ENCODE peak calls at places on chromosome 9, in ten cellular contexts. S is HuH-7; F is HFFc6; M is GM10248; G is esophagus muscularis mucosa; T is fibroblast of pulmonary artery; U is SHP77; Z is heart left ventricle; W is activated naive CD8-positive, alpha-beta T cell treated with anti-CD3 and anti-CD28 coated beads for 36 hours; D is left ventricle myocardium superior. X is an unnamed sample.

GRCh38 chr9:136996361-136997281 is at the start of gene CLIC3:
- DNase-seq in Z (no peak), W (peak; percentile 47), M (no peak), G (peak; percentile 93), F (no peak), S (peak; percentile 73), U (no peak), D (no peak), T (no peak), X (peak; percentile 46)

GRCh38 chr9:126207256-126207655 is 119.4 kb upstream of the MVB12B start:
- DNase-seq in G (peak; percentile 64), F (no peak), D (peak; percentile 67), Z (no peak), U (peak; percentile 28), W (no peak), S (no peak), T (no peak), M (no peak), X (no peak)

GRCh38 chr9:4967521-4967920 is 17.6 kb upstream of the JAK2 start:
- DNase-seq in D (no peak), M (no peak), G (no peak), F (no peak), T (peak; percentile 54), W (no peak), U (no peak), Z (no peak), S (no peak), X (no peak)

GRCh38 chr9:129108805-129109370 is 1.7 kb downstream of the CRAT start:
- DNase-seq in U (no peak), Z (no peak), S (no peak), W (no peak), T (no peak), D (no peak), M (no peak), G (no peak), F (no peak), X (no peak)

GRCh38 chr9:98450486-98450885 is 195.0 kb upstream of the TBC1D2 start:
- DNase-seq in M (no peak), S (no peak), Z (no peak), U (no peak), D (no peak), T (peak; percentile 19), G (no peak), W (no peak), F (peak; percentile 81), X (no peak)

GRCh38 chr9:16469184-16469583 is 401.3 kb downstream of the BNC2 start:
- DNase-seq in T (no peak), S (no peak), G (no peak), M (no peak), Z (no peak), D (no peak), F (no peak), W (no peak), U (no peak), X (no peak)

GRCh38 chr9:113584728-113585442 is 121.4 kb downstream of the RGS3 start:
- DNase-seq in U (no peak), G (no peak), M (no peak), W (no peak), D (no peak), T (no peak), Z (no peak), F (no peak), S (no peak), X (no peak)

GRCh38 chr9:21549251-21549765 is 67.2 kb upstream of the IFNE start:
- DNase-seq in T (peak; percentile 99), W (no peak), M (no peak), U (no peak), G (no peak), Z (no peak), S (no peak), F (peak; percentile 90), D (no peak), X (no peak)

GRCh38 chr9:112005939-112006338 is 109.3 kb downstream of the UGCG start:
- DNase-seq in U (no peak), T (no peak), D (no peak), W (no peak), S (no peak), Z (no peak), G (no peak), F (no peak), M (no peak), X (no peak)

GRCh38 chr9:83299556-83299955 is 236.6 kb upstream of the RASEF start:
- DNase-seq in G (no peak), F (peak; percentile 90), S (no peak), M (no peak), U (no peak), D (no peak), W (no peak), T (peak; percentile 31), Z (no peak), X (no peak)

GRCh38 chr9:126781717-126782388 is 23.0 kb upstream of the ZBTB43 start:
- DNase-seq in W (peak; percentile 71), D (peak; percentile 89), T (peak; percentile 74), Z (peak; percentile 79), M (peak; percentile 84), G (peak; percentile 96), U (peak; percentile 78), S (peak; percentile 85), F (peak; percentile 48), X (peak; percentile 63)

GRCh38 chr9:36985061-36985768 is 48.9 kb downstream of the PAX5 start:
- DNase-seq in S (no peak), Z (no peak), T (no peak), M (no peak), F (no peak), W (no peak), G (no peak), U (no peak), D (no peak), X (no peak)

GRCh38 chr9:137044502-137045177 is 1.3 kb downstream of the NPDC1 start:
- DNase-seq in M (no peak), T (no peak), F (no peak), W (no peak), U (no peak), G (no peak), D (no peak), S (no peak), Z (no peak), X (no peak)

GRCh38 chr9:121179930-121180681 is 21.6 kb downstream of the RAB14 start:
- DNase-seq in G (no peak), F (no peak), T (no peak), D (no peak), M (no peak), Z (no peak), W (no peak), S (no peak), U (no peak), X (no peak)

GRCh38 chr9:31839273-31839672 is 545.2 kb upstream of the ACO1 start:
- DNase-seq in U (no peak), T (peak; percentile 2), M (no peak), S (no peak), D (no peak), W (no peak), Z (no peak), G (no peak), F (no peak), X (peak; percentile 41)

GRCh38 chr9:117315236-117315635 is 99.6 kb downstream of the ASTN2 start:
- DNase-seq in Z (no peak), U (no peak), M (no peak), T (no peak), G (no peak), D (no peak), W (no peak), S (no peak), F (no peak), X (no peak)

GRCh38 chr9:109143881-109144562 is 23.0 kb downstream of the FRRS1L start:
- DNase-seq in F (peak; percentile 35), G (peak; percentile 60), U (peak; percentile 36), Z (no peak), T (peak; percentile 11), D (no peak), M (peak; percentile 62), W (peak; percentile 3), S (no peak), X (peak; percentile 29)

GRCh38 chr9:106051573-106051972 is 357.2 kb downstream of the TMEM38B start:
- DNase-seq in F (no peak), G (no peak), T (no peak), M (no peak), W (no peak), Z (no peak), D (no peak), S (no peak), U (no peak), X (no peak)